ENCODE peak calls at places on chromosomes 7 and 10, in five cellular contexts. M, C, Q, V and X are unnamed samples.

GRCh38 chr7:135147341-135147898 is 452 bp upstream of the TMEM140 start:
- DNase-seq in M (peak; percentile 51), V (peak; percentile 37), Q (no peak), C (no peak), X (peak; percentile 72)

GRCh38 chr7:51045319-51046102 is 262.8 kb upstream of the GRB10 start:
- DNase-seq in V (peak; percentile 82), Q (no peak), C (no peak), M (no peak), X (peak; percentile 94)

GRCh38 chr10:106917452-106918055 is 247.0 kb downstream of the SORCS1 start:
- DNase-seq in V (no peak), C (no peak), Q (no peak), M (no peak), X (no peak)

GRCh38 chr10:20623561-20623960 is 273.6 kb downstream of the NEBL start:
- DNase-seq in C (no peak), Q (no peak), M (no peak), V (no peak), X (no peak)

GRCh38 chr7:30975257-30975899 is 11.6 kb downstream of the GHRHR start:
- DNase-seq in C (no peak), Q (no peak), V (no peak), M (no peak), X (no peak)

GRCh38 chr10:4825868-4826787 is at the start of gene AKR1E2:
- DNase-seq in V (peak; percentile 79), C (peak; percentile 96), M (peak; percentile 77), Q (peak; percentile 75), X (peak; percentile 95)

GRCh38 chr7:22859676-22860290 is 37.1 kb upstream of the TOMM7 start:
- DNase-seq in Q (no peak), V (no peak), M (no peak), C (no peak), X (peak; percentile 42)

GRCh38 chr7:158645842-158646241 is 58.2 kb upstream of the PTPRN2 start:
- DNase-seq in M (no peak), Q (no peak), C (no peak), V (no peak), X (no peak)

GRCh38 chr7:121341933-121342332 is 13.1 kb downstream of the WNT16 start:
- DNase-seq in C (no peak), V (no peak), M (no peak), Q (no peak), X (no peak)

GRCh38 chr7:37675739-37676138 is 7.8 kb upstream of the GPR141 start:
- DNase-seq in Q (no peak), C (no peak), V (no peak), M (no peak), X (no peak)

GRCh38 chr10:31749981-31750850 is 178.4 kb downstream of the ARHGAP12 start:
- DNase-seq in Q (no peak), V (no peak), M (no peak), C (no peak), X (peak; percentile 21)

GRCh38 chr7:18623389-18623788 is 127.8 kb downstream of the HDAC9 start:
- DNase-seq in V (no peak), M (no peak), C (no peak), Q (no peak), X (no peak)

GRCh38 chr7:111855161-111855841 is 293.0 kb upstream of the IMMP2L start:
- DNase-seq in Q (peak; percentile 21), V (peak; percentile 79), M (no peak), C (no peak), X (peak; percentile 72)

GRCh38 chr10:36533316-36533715 is 592.1 kb upstream of the ANKRD30A start:
- DNase-seq in M (no peak), Q (no peak), V (no peak), C (no peak), X (no peak)

GRCh38 chr7:100865372-100865911 is 1.7 kb upstream of the TRIP6 start:
- DNase-seq in V (peak; percentile 45), M (no peak), Q (no peak), C (no peak), X (no peak)

GRCh38 chr10:71042699-71043098 is 154.3 kb upstream of the PCBD1 start:
- DNase-seq in V (no peak), M (no peak), Q (no peak), C (peak; percentile 56), X (no peak)

GRCh38 chr7:151745090-151745638 is 131.8 kb downstream of the PRKAG2 start:
- DNase-seq in V (peak; percentile 89), M (peak; percentile 97), C (peak; percentile 95), Q (no peak), X (peak; percentile 95)

GRCh38 chr10:20020677-20021076 is 204.4 kb downstream of the PLXDC2 start:
- DNase-seq in M (no peak), Q (no peak), V (no peak), C (no peak), X (no peak)

GRCh38 chr7:139738101-139738489 is 39.7 kb downstream of the HIPK2 start:
- DNase-seq in M (no peak), C (no peak), Q (no peak), V (peak; percentile 68), X (peak; percentile 72)

GRCh38 chr10:29734980-29735627 is 100.3 kb upstream of the SVIL start:
- DNase-seq in M (peak; percentile 77), Q (peak; percentile 49), V (no peak), C (peak; percentile 91), X (peak; percentile 44)

GRCh38 chr7:45240926-45241325 is 83.3 kb downstream of the RAMP3 start:
- DNase-seq in M (no peak), C (no peak), V (no peak), Q (no peak), X (no peak)

GRCh38 chr7:2759736-2760097 is 71.7 kb downstream of the AMZ1 start:
- DNase-seq in Q (no peak), V (no peak), C (no peak), M (no peak), X (no peak)

GRCh38 chr10:75191821-75192568 is 18.6 kb upstream of the VDAC2 start:
- DNase-seq in M (peak; percentile 76), Q (no peak), V (peak; percentile 97), C (no peak), X (peak; percentile 98)

GRCh38 chr10:75186310-75186709 is 24.3 kb upstream of the VDAC2 start:
- DNase-seq in V (no peak), Q (no peak), C (no peak), M (no peak), X (no peak)

GRCh38 chr10:75189266-75190096 is 21.1 kb upstream of the VDAC2 start:
- DNase-seq in V (no peak), Q (no peak), C (no peak), M (no peak), X (no peak)

GRCh38 chr10:75187961-75188426 is 22.6 kb upstream of the VDAC2 start:
- DNase-seq in C (no peak), Q (peak; percentile 47), M (peak; percentile 55), V (peak; percentile 74), X (peak; percentile 77)
- TF ChIP-seq CTCF in C (peak; percentile 66), Q (peak; percentile 58), M (peak; percentile 71), V (peak; percentile 83), X (peak; percentile 82)

DNA sequence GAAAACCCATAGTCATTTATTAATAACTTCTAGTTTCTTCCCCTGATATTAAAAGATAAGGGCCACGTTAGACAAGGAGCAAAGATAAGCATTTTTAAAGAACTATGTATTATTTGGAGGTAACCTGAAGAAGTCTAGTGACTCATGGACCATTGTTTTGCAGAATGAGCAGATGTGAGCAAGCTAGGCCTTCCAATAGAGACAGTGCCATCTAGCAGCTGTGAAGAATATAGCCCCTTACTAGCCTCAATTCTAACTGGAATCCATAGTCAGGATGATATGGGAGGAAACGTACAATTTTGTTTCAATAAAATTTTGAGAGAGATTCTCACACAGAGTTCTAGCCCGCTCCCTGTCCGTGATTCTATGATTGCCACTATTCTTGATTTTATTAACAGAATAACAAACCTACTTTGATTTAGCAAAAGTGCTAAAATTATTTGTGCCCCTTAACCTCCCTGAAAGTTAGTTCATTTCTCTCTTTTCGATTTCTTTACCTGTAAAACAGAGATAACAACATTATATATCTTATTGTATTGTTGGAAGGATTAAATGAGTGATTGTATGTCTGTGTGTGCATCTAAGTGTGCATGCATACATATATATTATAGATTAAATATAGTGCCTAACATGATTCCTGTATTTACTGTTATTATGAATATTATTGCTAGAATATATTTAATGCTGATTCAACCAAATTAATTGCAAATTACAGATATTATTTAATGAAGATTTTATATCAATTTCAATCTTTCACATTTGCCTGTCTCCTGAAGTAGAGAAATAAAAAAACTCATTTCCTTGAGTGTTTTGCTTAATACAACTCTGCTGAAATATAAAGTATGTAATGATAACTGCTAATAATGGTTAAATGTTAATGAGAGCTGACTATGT is 22.7 kb downstream of the FAM237B start:
- DNase-seq in V (peak; percentile 75), C (no peak), M (no peak), Q (no peak), X (peak; percentile 60)
- TF ChIP-seq CTCF in V (peak; percentile 67), C (peak; percentile 53), M (peak; percentile 65), Q (no peak), X (peak; percentile 72)

DNA sequence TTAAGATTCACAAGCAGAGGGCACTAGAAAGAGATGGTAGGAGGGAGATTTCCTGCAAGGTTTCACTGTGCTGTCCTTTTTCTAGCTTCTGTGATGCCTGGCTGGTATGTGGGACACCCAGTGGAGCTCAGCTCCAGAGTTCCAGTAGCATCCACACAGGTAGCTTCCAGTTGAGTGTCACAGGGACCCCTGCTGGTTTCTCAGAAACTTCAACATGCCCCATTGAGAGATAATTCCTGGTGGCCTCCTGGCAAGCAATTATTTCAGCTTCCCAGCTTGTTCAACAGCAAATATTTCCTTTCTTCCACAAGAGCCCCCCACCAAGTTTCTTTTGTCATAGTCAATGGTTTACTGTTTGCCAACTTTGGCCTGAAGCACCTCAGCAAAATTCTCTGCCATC is 858.7 kb downstream of the REEP3 start:
- DNase-seq in V (no peak), Q (no peak), C (no peak), M (peak; percentile 55), X (no peak)
- TF ChIP-seq CTCF in V (no peak), Q (no peak), C (no peak), M (peak; percentile 50), X (no peak)

DNA sequence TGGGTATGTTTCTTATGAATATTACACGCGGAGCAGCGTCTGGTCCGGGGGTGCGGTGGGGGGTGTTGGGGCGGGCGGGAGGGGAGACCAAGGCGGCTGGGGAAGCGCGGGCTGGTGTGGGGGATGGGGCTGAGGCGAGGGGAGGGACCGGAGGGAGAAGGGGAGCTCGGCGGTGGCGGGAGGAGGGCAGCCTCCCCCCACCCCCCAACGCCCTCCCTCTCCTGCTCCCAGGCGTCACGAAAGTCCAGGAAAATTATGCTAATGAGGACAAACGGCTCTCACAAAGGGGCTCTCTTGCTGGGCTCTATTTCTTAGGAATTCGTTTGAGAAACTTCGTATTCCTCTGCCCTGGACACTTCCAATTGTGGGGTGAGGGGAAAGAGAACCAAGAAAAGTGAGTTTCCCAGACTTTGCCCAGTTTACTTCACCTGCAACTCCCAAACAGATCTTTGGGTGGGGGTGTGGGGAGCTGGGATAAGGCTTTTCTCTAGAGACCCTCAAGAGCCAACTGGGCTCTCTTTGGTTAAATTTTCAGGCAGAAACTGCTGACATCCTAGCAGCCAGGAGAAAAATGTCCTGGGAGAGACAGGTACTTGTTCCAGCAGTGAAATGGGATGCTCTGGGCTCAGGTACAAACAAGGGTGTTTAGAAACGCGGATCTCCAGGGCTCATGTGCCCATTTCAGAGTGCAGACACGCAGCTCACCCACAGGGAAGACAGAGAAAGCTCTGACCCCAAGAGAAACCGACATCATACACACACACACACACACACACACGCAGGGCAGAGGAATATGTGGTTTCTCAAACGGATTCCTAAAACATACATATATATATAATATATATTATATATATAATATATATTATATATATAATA is 11.7 kb upstream of the HOXA2 start:
- DNase-seq in M (no peak), Q (no peak), C (no peak), V (peak; percentile 69), X (no peak)
- TF ChIP-seq CTCF in M (no peak), Q (no peak), C (no peak), V (no peak), X (no peak)